ENCODE peak calls at places on chromosomes 2 and 18, in five cellular contexts. S is NT2/D1; J is A549; F is fibroblast of lung; L is CD8-positive, alpha-beta T cell. G is an unnamed sample. For H3K4me1 and H3K9me3, the result is how much of the 10 kb centered on the place peaks cover.

GRCh38 chr2:8457092-8457481 is 224.8 kb upstream of the ID2 start:
- DNase-seq in J (no peak), F (no peak), L (no peak), S (no peak), G (no peak)

GRCh38 chr2:127479219-127479825 is 47.0 kb downstream of the IWS1 start:
- DNase-seq in L (no peak), F (peak), S (peak), J (peak), G (peak)

GRCh38 chr2:96233880-96234316 is 25.3 kb upstream of the STARD7 start:
- DNase-seq in J (no peak), L (no peak), F (no peak), S (no peak), G (no peak)

GRCh38 chr2:205849136-205849535 is 166.8 kb downstream of the NRP2 start:
- DNase-seq in F (no peak), J (no peak), S (no peak), L (no peak), G (no peak)

GRCh38 chr2:217827430-217828201 is 175.2 kb downstream of the TNS1 start:
- DNase-seq in F (peak), L (no peak), S (no peak), J (no peak), G (no peak)

GRCh38 chr2:216589779-216590178 is 43.4 kb upstream of the IGFBP2 start:
- DNase-seq in S (no peak), F (no peak), J (no peak), L (no peak), G (no peak)

GRCh38 chr2:42195559-42195958 is 26.4 kb downstream of the EML4 start:
- DNase-seq in F (peak), L (no peak), S (no peak), J (peak), G (no peak)

GRCh38 chr2:134351899-134352298 is 98.0 kb downstream of the MGAT5 start:
- DNase-seq in L (no peak), S (no peak), F (no peak), J (no peak), G (no peak)

GRCh38 chr18:47772374-47773248 is 157.8 kb downstream of the SMAD2 start:
- DNase-seq in S (peak), J (peak), F (peak), L (peak), G (peak)

GRCh38 chr2:10276481-10277292 is 26.0 kb upstream of the HPCAL1 start:
- DNase-seq in J (no peak), L (no peak), S (no peak), F (no peak), G (no peak)

GRCh38 chr2:60213865-60214657 is 339.4 kb downstream of the BCL11A start:
- DNase-seq in J (peak), S (no peak), L (no peak), F (no peak), G (no peak)

GRCh38 chr2:160613466-160614153 is 120.0 kb upstream of the RBMS1 start:
- DNase-seq in J (no peak), F (peak), L (no peak), S (no peak), G (peak)

GRCh38 chr2:95346236-95346737 is 49.1 kb downstream of the KCNIP3 start:
- DNase-seq in S (no peak), F (peak), L (no peak), J (peak), G (peak)

GRCh38 chr2:49914281-49914680 is 760.0 kb upstream of the FSHR start:
- DNase-seq in F (peak), S (peak), L (no peak), J (no peak), G (no peak)

GRCh38 chr2:42545714-42546390 is 22.6 kb upstream of the MTA3 start:
- DNase-seq in S (peak), F (no peak), L (no peak), J (no peak), G (no peak)

GRCh38 chr2:160411167-160411566 is 82.4 kb downstream of the RBMS1 start:
- DNase-seq in F (peak), S (no peak), L (peak), J (no peak), G (peak)

GRCh38 chr2:155844481-155844880 is 488.0 kb downstream of the NR4A2 start:
- DNase-seq in L (no peak), J (no peak), S (no peak), F (no peak), G (no peak)

GRCh38 chr2:101330253-101330921 is 21.9 kb upstream of the RNF149 start:
- DNase-seq in S (peak), L (no peak), F (peak), J (no peak), G (no peak)

GRCh38 chr2:146874260-146874658 is 970.6 kb upstream of the ACVR2A start:
- DNase-seq in L (no peak), F (peak), J (peak), S (no peak), G (peak)

GRCh38 chr2:222448806-222449205 is 24.5 kb downstream of the SGPP2 start:
- DNase-seq in S (no peak), L (no peak), F (peak), J (no peak), G (no peak)

GRCh38 chr2:186561467-186562208 is 28.2 kb upstream of the ITGAV start:
- DNase-seq in L (no peak), S (no peak), J (peak), F (no peak), G (no peak)

GRCh38 chr2:233063269-233063975 is 3.3 kb downstream of the INPP5D start:
- DNase-seq in L (no peak), F (no peak), J (no peak), S (no peak), G (no peak)

GRCh38 chr2:145563752-145564615 is 1044.1 kb upstream of the ZEB2 start:
- DNase-seq in F (peak), S (no peak), L (no peak), J (no peak), G (no peak)

GRCh38 chr2:71498261-71498701 is 44.9 kb downstream of the DYSF start:
- DNase-seq in L (no peak), J (peak), F (peak), S (no peak), G (peak)

GRCh38 chr18:9918016-9918680 is 4.3 kb downstream of the VAPA start:
- DNase-seq in L (no peak), S (no peak), J (no peak), F (peak), G (peak)

GRCh38 chr2:45595724-45596435 is 15.2 kb downstream of the SRBD1 start:
- DNase-seq in L (no peak), S (no peak), J (no peak), F (peak), G (peak)

GRCh38 chr2:79757526-79757925 is 244.7 kb downstream of the CTNNA2 start:
- DNase-seq in J (no peak), F (no peak), L (no peak), S (no peak), G (no peak)

GRCh38 chr18:2532797-2533196 is 38.5 kb downstream of the METTL4 start:
- DNase-seq in J (no peak), F (no peak), S (no peak), L (no peak), G (no peak)

GRCh38 chr18:75456277-75456676 is 28.8 kb upstream of the SMIM21 start:
- DNase-seq in F (no peak), J (no peak), S (no peak), L (no peak), G (no peak)

GRCh38 chr18:36758001-36758400 is 70.8 kb downstream of the TPGS2 start:
- DNase-seq in J (no peak), S (no peak), L (no peak), F (peak), G (no peak)

GRCh38 chr2:66696374-66696773 is 261.4 kb downstream of the MEIS1 start:
- DNase-seq in L (no peak), F (no peak), S (no peak), J (no peak), G (no peak)

GRCh38 chr18:35618703-35619102 is 37.2 kb downstream of the GALNT1 start:
- DNase-seq in J (no peak), L (no peak), F (peak), S (no peak), G (peak)

GRCh38 chr18:35618289-35618688 is 36.7 kb downstream of the GALNT1 start:
- DNase-seq in L (no peak), J (no peak), S (no peak), F (no peak), G (no peak)

GRCh38 chr18:35619468-35619867 is 37.9 kb downstream of the GALNT1 start:
- DNase-seq in J (no peak), F (peak), S (no peak), L (no peak), G (peak)

GRCh38 chr18:35620765-35621164 is 39.2 kb downstream of the GALNT1 start:
- DNase-seq in J (no peak), F (peak), L (no peak), S (no peak), G (no peak)

GRCh38 chr18:35619941-35620340 is 38.4 kb downstream of the GALNT1 start:
- DNase-seq in S (no peak), F (no peak), J (no peak), L (no peak), G (no peak)
- H3K4me1 ChIP-seq in S (under half), F (under half), J (half or more), L (under half), G (under half)

GRCh38 chr2:28401411-28401810 is 8.8 kb downstream of the FOSL2 start:
- DNase-seq in J (no peak), S (no peak), L (no peak), F (no peak), G (no peak)
- H3K4me3 ChIP-seq in J (no peak), S (no peak), L (no peak), F (no peak), G (no peak)

GRCh38 chr2:35857541-35857940 is 498.0 kb upstream of the CRIM1 start:
- DNase-seq in S (no peak), F (no peak), J (no peak), L (no peak), G (no peak)
- H3K9me3 ChIP-seq in S (under half), F (under half), J (under half), L (under half), G (under half)

GRCh38 chr2:38174646-38175096 is 98.7 kb upstream of the CYP1B1 start:
- DNase-seq in F (peak), L (no peak), J (no peak), S (no peak), G (no peak)
- H3K4me1 ChIP-seq in F (under half), L (under half), J (under half), S (under half), G (under half)

GRCh38 chr2:195660265-195660890 is 3.4 kb downstream of the SLC39A10 start:
- DNase-seq in J (peak), F (peak), L (peak), S (no peak), G (peak)
- H3K4me3 ChIP-seq in J (peak), F (peak), L (peak), S (no peak), G (no peak)

GRCh38 chr18:43507842-43508481 is 230.7 kb upstream of the SYT4 start:
- DNase-seq in J (no peak), S (no peak), F (no peak), L (no peak), G (no peak)
- H3K9me3 ChIP-seq in J (under half), S (under half), F (under half), L (under half), G (under half)

DNA sequence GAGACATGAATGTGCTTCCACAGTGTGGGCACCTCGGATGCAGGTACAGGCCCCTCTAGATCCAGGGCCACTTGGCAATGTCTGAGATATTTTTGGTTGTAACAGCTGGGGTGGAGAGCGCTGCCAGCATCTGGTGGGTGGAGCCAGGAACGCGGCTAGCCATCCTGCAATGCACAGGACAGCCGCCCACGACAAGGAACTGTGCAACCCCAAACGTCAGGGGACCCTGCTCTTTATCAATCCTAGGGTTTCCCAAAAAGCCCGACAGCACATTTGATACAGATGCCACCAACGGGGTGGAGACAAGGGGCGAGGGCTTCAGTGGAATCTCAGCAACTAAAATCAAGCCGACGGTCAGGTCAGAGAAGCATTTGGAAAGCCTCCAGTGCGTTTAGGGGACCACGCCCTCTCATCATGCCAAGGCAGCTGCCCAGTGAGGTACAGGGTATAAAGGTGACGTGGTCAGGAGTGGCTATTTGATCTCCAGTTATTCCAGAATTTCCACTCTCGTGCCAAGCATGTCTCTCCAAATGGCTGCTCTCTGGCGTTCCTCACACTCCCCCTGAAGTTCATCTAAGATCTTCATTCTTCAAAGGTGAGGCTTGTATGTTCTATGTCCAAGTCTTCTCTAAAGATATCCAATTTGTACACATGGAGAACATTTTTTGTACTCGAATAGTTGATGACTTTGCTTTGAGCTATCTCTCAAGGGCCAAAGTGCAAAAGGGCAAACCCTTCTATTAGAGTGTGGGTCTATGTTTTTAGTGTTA is 55.7 kb downstream of the LRRFIP1 start:
- DNase-seq in J (no peak), L (no peak), S (no peak), F (no peak), G (no peak)
- H3K4me1 ChIP-seq in J (under half), L (under half), S (under half), F (under half), G (under half)

GRCh38 chr2:64330691-64331429 is 123.1 kb upstream of the LGALSL start:
- DNase-seq in F (peak), S (peak), L (peak), J (peak), G (peak)
- H3K4me3 ChIP-seq in F (no peak), S (no peak), L (no peak), J (no peak), G (no peak)

GRCh38 chr2:237651761-237652160 is 24.4 kb downstream of the LRRFIP1 start:
- DNase-seq in L (no peak), S (no peak), J (no peak), F (no peak), G (no peak)
- H3K9me3 ChIP-seq in L (under half), S (under half), J (under half), F (under half), G (under half)

GRCh38 chr2:112623913-112624777 is 21.6 kb upstream of the SLC20A1 start:
- DNase-seq in F (peak), L (peak), S (no peak), J (peak), G (peak)
- H3K4me1 ChIP-seq in F (under half), L (under half), S (under half), J (half or more), G (half or more)

G was measured in SJSA1.